ENCODE peak calls at places on chromosome 21, in ten cellular contexts. V is uterus, A is heart right ventricle, D is HCT116, I is AG10803, F is adrenal gland, O is lung, B is IMR-90, N is A673, Z is fibroblast of pulmonary artery. W is an unnamed sample.
A peak's percentile ranks its signal among the peaks of the same experiment; 100 is the strongest.

GRCh38 chr21:15514073-15514946 is 215.5 kb upstream of the USP25 start:
- DNase-seq in V (no peak), A (no peak), D (no peak), I (no peak), F (no peak), O (no peak), B (no peak), N (no peak), Z (no peak), W (no peak)

GRCh38 chr21:35227774-35228173 is 178.7 kb upstream of the RUNX1 start:
- DNase-seq in V (no peak), A (no peak), D (no peak), I (no peak), F (no peak), O (no peak), B (no peak), N (no peak), Z (no peak), W (no peak)

GRCh38 chr21:41640756-41641509 is 125.9 kb downstream of the RIPK4 start:
- DNase-seq in V (peak; percentile 28), A (no peak), D (no peak), I (peak; percentile 63), F (no peak), O (no peak), B (peak; percentile 60), N (peak; percentile 32), Z (peak; percentile 73), W (peak; percentile 21)

GRCh38 chr21:33403128-33403785 is at the start of gene IFNGR2:
- DNase-seq in V (peak; percentile 48), A (peak; percentile 65), D (no peak), I (peak; percentile 38), F (no peak), O (no peak), B (no peak), N (peak; percentile 46), Z (peak; percentile 33), W (no peak)

GRCh38 chr21:35503646-35504045 is 454.5 kb upstream of the RUNX1 start:
- DNase-seq in V (no peak), A (no peak), D (no peak), I (peak; percentile 53), F (no peak), O (no peak), B (peak; percentile 6), N (no peak), Z (peak; percentile 84), W (peak; percentile 50)

GRCh38 chr21:34351786-34352241 is 12.0 kb upstream of the KCNE2 start:
- DNase-seq in V (no peak), A (peak; percentile 34), D (peak; percentile 48), I (peak; percentile 16), F (peak; percentile 60), O (no peak), B (peak; percentile 26), N (peak; percentile 56), Z (peak; percentile 42), W (peak; percentile 26)

GRCh38 chr21:42063578-42064521 is 7.3 kb upstream of the UMODL1 start:
- DNase-seq in V (no peak), A (no peak), D (no peak), I (no peak), F (peak; percentile 73), O (peak; percentile 44), B (no peak), N (no peak), Z (no peak), W (no peak)

GRCh38 chr21:14064296-14064645 is 146.5 kb downstream of the LIPI start:
- DNase-seq in V (no peak), A (no peak), D (no peak), I (no peak), F (no peak), O (no peak), B (peak; percentile 25), N (no peak), Z (no peak), W (no peak)

GRCh38 chr21:14591882-14592281 is 45.8 kb upstream of the SAMSN1 start:
- DNase-seq in V (peak; percentile 41), A (no peak), D (no peak), I (peak; percentile 5), F (peak; percentile 64), O (peak; percentile 58), B (no peak), N (no peak), Z (peak; percentile 85), W (peak; percentile 82)

GRCh38 chr21:42461881-42462877 is 33.8 kb downstream of the RSPH1 start:
- DNase-seq in V (no peak), A (no peak), D (no peak), I (no peak), F (no peak), O (no peak), B (no peak), N (no peak), Z (no peak), W (no peak)

GRCh38 chr21:35046880-35047229 is 2.2 kb downstream of the RUNX1 start:
- DNase-seq in V (no peak), A (peak; percentile 18), D (no peak), I (peak; percentile 71), F (no peak), O (peak; percentile 34), B (no peak), N (no peak), Z (no peak), W (no peak)

GRCh38 chr21:34582506-34583150 is 32.3 kb downstream of the RCAN1 start:
- DNase-seq in V (no peak), A (peak; percentile 38), D (no peak), I (peak; percentile 75), F (no peak), O (no peak), B (peak; percentile 65), N (peak; percentile 53), Z (peak; percentile 62), W (peak; percentile 59)

GRCh38 chr21:41511858-41512257 is 3.9 kb upstream of the TMPRSS2 start:
- DNase-seq in V (no peak), A (no peak), D (no peak), I (no peak), F (no peak), O (no peak), B (no peak), N (no peak), Z (no peak), W (no peak)

DNA sequence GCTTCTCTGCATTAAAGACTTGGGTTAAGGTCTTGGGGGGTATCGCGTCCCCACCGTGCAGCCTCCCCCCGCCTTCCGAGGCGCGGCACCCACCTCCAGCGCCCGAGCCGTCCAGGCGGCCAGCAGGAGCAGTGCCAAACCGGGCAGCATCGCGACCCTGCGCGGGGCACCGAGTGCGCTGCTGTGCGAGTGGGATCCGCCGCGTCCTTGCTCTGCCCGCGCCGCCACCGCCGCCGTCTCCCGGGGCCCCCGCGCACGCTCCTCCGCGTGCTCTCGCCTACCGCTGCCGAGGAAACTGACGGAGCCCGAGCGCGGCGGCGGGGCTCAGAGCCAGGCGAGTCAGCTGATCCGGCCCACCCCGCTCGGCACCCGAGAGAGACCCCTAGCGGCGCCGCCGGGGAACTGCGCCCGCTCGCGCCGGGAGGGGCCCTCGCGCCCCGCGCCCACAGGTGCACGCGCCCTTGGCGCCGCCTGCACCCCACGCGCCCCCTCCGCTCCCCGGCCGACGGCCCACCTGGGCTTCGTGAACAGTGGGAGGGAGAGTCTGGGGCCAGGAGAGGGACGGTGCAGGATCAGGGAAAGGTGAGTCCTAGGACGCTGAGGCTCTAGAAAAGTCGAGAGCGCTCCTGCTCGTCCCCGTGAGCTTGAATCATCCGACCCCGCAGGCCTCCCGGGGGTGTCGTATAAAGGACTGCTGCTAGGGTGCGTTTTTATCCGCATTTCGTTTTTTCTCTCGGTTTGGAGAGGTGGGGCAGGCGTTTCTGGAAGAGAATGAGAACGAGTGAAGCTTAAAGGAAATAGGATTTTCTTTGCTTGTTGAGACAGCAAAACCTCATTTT is at the start of gene APP:
- DNase-seq in V (peak; percentile 87), A (peak; percentile 90), D (peak; percentile 19), I (peak; percentile 73), F (peak; percentile 87), O (peak; percentile 83), B (peak; percentile 70), N (peak; percentile 90), Z (peak; percentile 76), W (peak; percentile 75)
- TF ChIP-seq CTCF in V (peak; percentile 99), A (peak; percentile 85), D (peak; percentile 72), I (peak; percentile 54), F (peak; percentile 99), O (peak; percentile 69), B (peak; percentile 83), N (peak; percentile 69), Z (peak; percentile 37), W (peak; percentile 71)

GRCh38 chr21:45651921-45652320 is 8.4 kb downstream of the PCBP3 start:
- DNase-seq in V (no peak), A (no peak), D (no peak), I (no peak), F (no peak), O (no peak), B (no peak), N (no peak), Z (no peak), W (no peak)

DNA sequence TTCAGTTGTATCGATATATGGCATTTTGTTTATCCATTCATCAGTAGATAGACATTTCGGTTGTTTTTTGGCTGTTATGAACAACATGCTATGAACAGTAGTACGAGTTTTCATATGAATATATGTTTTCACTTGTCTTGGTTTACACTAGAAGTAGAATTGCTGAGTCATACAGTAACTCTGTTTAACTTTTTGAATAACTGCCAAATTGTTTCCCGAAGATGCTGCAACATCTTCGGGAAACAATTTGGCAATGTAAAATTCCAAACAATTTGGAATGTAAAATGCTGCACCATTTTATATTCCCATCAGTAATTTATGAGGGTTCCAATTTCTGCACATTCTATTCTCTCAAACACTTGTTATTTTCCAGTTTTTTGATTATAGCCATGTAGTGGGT is 11.5 kb downstream of the PCBP3 start:
- DNase-seq in V (no peak), A (no peak), D (no peak), I (peak; percentile 82), F (no peak), O (no peak), B (peak; percentile 78), N (peak; percentile 42), Z (peak; percentile 86), W (peak; percentile 66)
- H3K4me3 ChIP-seq in V (no peak overlapping the region), A (no peak overlapping the region), D (no peak overlapping the region), I (no peak overlapping the region), F (no peak overlapping the region), O (no peak overlapping the region), B (no peak overlapping the region), N (no peak overlapping the region), Z (no peak overlapping the region), W (no peak overlapping the region)

DNA sequence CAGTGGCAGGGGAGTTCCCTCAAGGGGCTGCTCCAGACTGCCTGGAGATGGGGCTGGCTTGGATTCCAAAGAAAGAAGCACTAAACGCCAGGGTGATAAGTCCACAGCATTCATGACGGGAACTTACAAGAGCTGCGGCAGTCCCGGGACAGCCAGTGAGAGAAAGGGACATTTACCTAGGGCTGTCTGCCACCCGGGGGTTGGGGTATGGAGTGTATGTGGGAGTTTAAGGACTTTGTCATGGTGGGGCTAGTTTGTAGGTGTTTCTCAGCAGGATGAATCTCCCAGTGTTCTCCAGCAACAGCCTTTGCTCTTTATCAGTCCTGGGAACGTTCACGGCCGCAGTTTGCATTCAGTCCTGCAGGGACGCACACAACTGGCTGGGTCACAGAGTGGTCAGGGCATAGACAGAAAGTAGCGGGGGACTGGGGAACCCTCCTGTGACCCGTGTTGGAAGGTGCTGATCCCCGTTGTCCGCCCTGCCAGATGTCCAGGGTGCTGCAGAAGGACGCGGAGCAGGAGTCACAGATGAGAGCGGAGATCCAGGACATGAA is 41.4 kb upstream of the HMGN1 start:
- DNase-seq in V (no peak), A (no peak), D (no peak), I (no peak), F (no peak), O (no peak), B (no peak), N (no peak), Z (no peak), W (no peak)
- TF ChIP-seq CTCF in V (no peak), A (no peak), D (no peak), I (no peak), F (no peak), O (no peak), B (no peak), N (no peak), Z (no peak), W (no peak)

GRCh38 chr21:38454161-38454560 is 44.1 kb downstream of the ERG start:
- DNase-seq in V (no peak), A (no peak), D (no peak), I (no peak), F (no peak), O (no peak), B (no peak), N (no peak), Z (no peak), W (no peak)
- H3K4me3 ChIP-seq in V (no peak overlapping the region), A (no peak overlapping the region), D (no peak overlapping the region), I (no peak overlapping the region), F (no peak overlapping the region), O (no peak overlapping the region), B (no peak overlapping the region), N (no peak overlapping the region), Z (no peak overlapping the region), W (no peak overlapping the region)